ENCODE peak calls at places on chromosome X, in five cellular contexts. One of them, this sample, is unnamed.

GRCh38 chrX:47751670-47752069 is 85.0 kb upstream of the ZNF81 start:
- DNase-seq in GM13977: no peak
- DNase-seq in activated T-helper 1 cell treated with Interleukin-2 at 50 U/mL for 16 hours: peak
- DNase-seq in hepatic stellate cell: no peak
- DNase-seq in occipital lobe: no peak
- DNase-seq in this sample: peak

GRCh38 chrX:14243823-14244222 is 214.1 kb upstream of the GEMIN8 start:
- DNase-seq in GM13977: no peak
- DNase-seq in activated T-helper 1 cell treated with Interleukin-2 at 50 U/mL for 16 hours: no peak
- DNase-seq in hepatic stellate cell: no peak
- DNase-seq in occipital lobe: no peak
- DNase-seq in this sample: no peak

GRCh38 chrX:136899206-136899605 is 18.7 kb upstream of the RBMX start:
- DNase-seq in GM13977: no peak
- DNase-seq in activated T-helper 1 cell treated with Interleukin-2 at 50 U/mL for 16 hours: no peak
- DNase-seq in hepatic stellate cell: no peak
- DNase-seq in occipital lobe: no peak
- DNase-seq in this sample: no peak

GRCh38 chrX:48522291-48522690 is 683 bp downstream of the EBP start:
- DNase-seq in GM13977: no peak
- DNase-seq in activated T-helper 1 cell treated with Interleukin-2 at 50 U/mL for 16 hours: no peak
- DNase-seq in hepatic stellate cell: no peak
- DNase-seq in occipital lobe: no peak
- DNase-seq in this sample: no peak

GRCh38 chrX:107684956-107685385 is 56.7 kb downstream of the PRPS1 start:
- DNase-seq in GM13977: no peak
- DNase-seq in activated T-helper 1 cell treated with Interleukin-2 at 50 U/mL for 16 hours: no peak
- DNase-seq in hepatic stellate cell: no peak
- DNase-seq in occipital lobe: no peak
- DNase-seq in this sample: peak

GRCh38 chrX:57227691-57228090 is 58.8 kb upstream of the FAAH2 start:
- DNase-seq in GM13977: no peak
- DNase-seq in activated T-helper 1 cell treated with Interleukin-2 at 50 U/mL for 16 hours: no peak
- DNase-seq in hepatic stellate cell: no peak
- DNase-seq in occipital lobe: no peak
- DNase-seq in this sample: no peak

GRCh38 chrX:45756562-45756961 is 555.9 kb upstream of the DIPK2B start:
- DNase-seq in GM13977: no peak
- DNase-seq in activated T-helper 1 cell treated with Interleukin-2 at 50 U/mL for 16 hours: no peak
- DNase-seq in hepatic stellate cell: no peak
- DNase-seq in occipital lobe: no peak
- DNase-seq in this sample: no peak

GRCh38 chrX:86002076-86002896 is 45.1 kb downstream of the CHM start:
- DNase-seq in GM13977: no peak
- DNase-seq in activated T-helper 1 cell treated with Interleukin-2 at 50 U/mL for 16 hours: no peak
- DNase-seq in hepatic stellate cell: no peak
- DNase-seq in occipital lobe: no peak
- DNase-seq in this sample: peak

GRCh38 chrX:107825698-107826285 is at the start of gene MID2:
- DNase-seq in GM13977: peak
- DNase-seq in activated T-helper 1 cell treated with Interleukin-2 at 50 U/mL for 16 hours: peak
- DNase-seq in hepatic stellate cell: peak
- DNase-seq in occipital lobe: peak
- DNase-seq in this sample: peak

GRCh38 chrX:155313766-155314165 is 20.6 kb downstream of the CLIC2 start:
- DNase-seq in GM13977: no peak
- DNase-seq in activated T-helper 1 cell treated with Interleukin-2 at 50 U/mL for 16 hours: no peak
- DNase-seq in hepatic stellate cell: no peak
- DNase-seq in occipital lobe: no peak
- DNase-seq in this sample: no peak

GRCh38 chrX:71578253-71579135 is at the start of gene GCNA:
- DNase-seq in GM13977: peak
- DNase-seq in activated T-helper 1 cell treated with Interleukin-2 at 50 U/mL for 16 hours: no peak
- DNase-seq in hepatic stellate cell: no peak
- DNase-seq in occipital lobe: no peak
- DNase-seq in this sample: no peak

GRCh38 chrX:68686684-68687045 is 39.2 kb downstream of the STARD8 start:
- DNase-seq in GM13977: peak
- DNase-seq in activated T-helper 1 cell treated with Interleukin-2 at 50 U/mL for 16 hours: no peak
- DNase-seq in hepatic stellate cell: no peak
- DNase-seq in occipital lobe: no peak
- DNase-seq in this sample: no peak

GRCh38 chrX:78124304-78124703 is 15.1 kb downstream of the TAF9B start:
- DNase-seq in GM13977: no peak
- DNase-seq in activated T-helper 1 cell treated with Interleukin-2 at 50 U/mL for 16 hours: no peak
- DNase-seq in hepatic stellate cell: no peak
- DNase-seq in occipital lobe: no peak
- DNase-seq in this sample: no peak

GRCh38 chrX:131792356-131792749 is 230.7 kb upstream of the STK26 start:
- DNase-seq in GM13977: peak
- DNase-seq in activated T-helper 1 cell treated with Interleukin-2 at 50 U/mL for 16 hours: peak
- DNase-seq in hepatic stellate cell: peak
- DNase-seq in occipital lobe: no peak
- DNase-seq in this sample: peak

GRCh38 chrX:17605676-17606075 is 131.6 kb upstream of the SCML1 start:
- DNase-seq in GM13977: no peak
- DNase-seq in activated T-helper 1 cell treated with Interleukin-2 at 50 U/mL for 16 hours: no peak
- DNase-seq in hepatic stellate cell: no peak
- DNase-seq in occipital lobe: no peak
- DNase-seq in this sample: no peak